ENCODE peak calls at places on chromosomes 4 and X, in eight cellular contexts. V is activated T-helper 1 cell treated with Interleukin-2 at 50 U/mL for 16 hours, A is HCT116, F is fibroblast of pulmonary artery, C is GM04504, B is occipital lobe, K is cardiac muscle cell, M is right atrium auricular region. U is an unnamed sample.

GRCh38 chr4:8782135-8782534 is 89.5 kb downstream of the HMX1 start:
- DNase-seq in A (no peak), C (no peak), K (no peak), F (no peak), V (no peak), M (no peak), B (no peak), U (no peak)

GRCh38 chr4:24885342-24885741 is 27.5 kb downstream of the CCDC149 start:
- DNase-seq in A (no peak), B (peak), M (no peak), V (no peak), C (no peak), K (no peak), F (peak), U (no peak)

GRCh38 chrX:134631404-134632346 is 26.6 kb downstream of the PLAC1 start:
- DNase-seq in M (no peak), A (no peak), V (no peak), C (peak), B (no peak), K (no peak), F (peak), U (peak)

GRCh38 chrX:110341189-110342035 is 17.2 kb upstream of the RTL9 start:
- DNase-seq in C (peak), F (peak), A (peak), V (no peak), B (no peak), K (no peak), M (no peak), U (peak)

GRCh38 chr4:4344915-4345527 is 41.9 kb upstream of the NSG1 start:
- DNase-seq in K (no peak), B (no peak), C (no peak), A (no peak), V (no peak), F (no peak), M (no peak), U (no peak)

GRCh38 chrX:9677098-9677739 is 88.4 kb downstream of the GPR143 start:
- DNase-seq in M (no peak), B (no peak), K (no peak), V (no peak), C (no peak), F (peak), A (no peak), U (no peak)

GRCh38 chr4:62260256-62260655 is 1060.1 kb downstream of the ADGRL3 start:
- DNase-seq in C (no peak), B (no peak), M (no peak), F (peak), V (no peak), A (no peak), K (no peak), U (no peak)

GRCh38 chrX:114037515-114037914 is 546.4 kb upstream of the HTR2C start:
- DNase-seq in V (no peak), M (no peak), K (no peak), F (no peak), A (no peak), B (no peak), C (no peak), U (no peak)

GRCh38 chr4:3387943-3388348 is 53.8 kb upstream of the HGFAC start:
- DNase-seq in C (peak), M (peak), A (no peak), B (no peak), V (no peak), F (peak), K (peak), U (no peak)

GRCh38 chr4:3331511-3332394 is 38.9 kb downstream of the RGS12 start:
- DNase-seq in M (peak), K (no peak), F (peak), B (no peak), A (no peak), V (no peak), C (no peak), U (no peak)

GRCh38 chr4:185872747-185873380 is 60.9 kb upstream of the SORBS2 start:
- DNase-seq in A (peak), V (no peak), C (no peak), F (no peak), M (no peak), K (no peak), B (no peak), U (no peak)

GRCh38 chrX:24672701-24673190 is 21.0 kb upstream of the POLA1 start:
- DNase-seq in A (no peak), K (peak), C (no peak), F (no peak), B (peak), M (no peak), V (no peak), U (no peak)

GRCh38 chr4:145823743-145824142 is 114.9 kb downstream of the ZNF827 start:
- DNase-seq in K (no peak), C (no peak), F (no peak), M (no peak), V (no peak), A (no peak), B (no peak), U (no peak)

U was measured in BJ.